ENCODE peak calls at places on chromosome 16, in four cellular contexts. S is H1, P is GM12878, K is K562. E is an unnamed sample.

GRCh38 chr16:9039208-9039607 is 52.2 kb upstream of the HAPSTR1 start:
- DNase-seq in S (no peak), P (no peak), K (no peak), E (no peak)

GRCh38 chr16:73143681-73144370 is 95.9 kb upstream of the ZFHX3 start:
- DNase-seq in S (no peak), P (no peak), K (no peak), E (no peak)

GRCh38 chr16:51538707-51539604 is 387.9 kb upstream of the SALL1 start:
- DNase-seq in S (no peak), P (no peak), K (no peak), E (peak)

GRCh38 chr16:27362570-27363245 is 39.3 kb upstream of the IL21R start:
- DNase-seq in S (no peak), P (no peak), K (no peak), E (no peak)

GRCh38 chr16:23476289-23476688 is 23.3 kb upstream of the COG7 start:
- DNase-seq in S (no peak), P (no peak), K (no peak), E (no peak)

GRCh38 chr16:27253526-27253930 is 15.0 kb downstream of the NSMCE1 start:
- DNase-seq in S (no peak), P (no peak), K (peak), E (no peak)

GRCh38 chr16:28182183-28182582 is 29.6 kb downstream of the XPO6 start:
- DNase-seq in S (no peak), P (no peak), K (no peak), E (no peak)

GRCh38 chr16:88405325-88406060 is 22.7 kb downstream of the ZNF469 start:
- DNase-seq in S (no peak), P (no peak), K (no peak), E (peak)

GRCh38 chr16:81431554-81432353 is 12.9 kb upstream of the CMIP start:
- DNase-seq in S (no peak), P (no peak), K (no peak), E (no peak)

GRCh38 chr16:47057631-47057996 is 84.1 kb upstream of the DNAJA2 start:
- DNase-seq in S (no peak), P (no peak), K (no peak), E (no peak)

GRCh38 chr16:28990375-28991040 is 5.7 kb downstream of the LAT start:
- DNase-seq in S (no peak), P (no peak), K (no peak), E (no peak)

GRCh38 chr16:83791916-83792315 is 15.9 kb upstream of the HSBP1 start:
- DNase-seq in S (no peak), P (no peak), K (no peak), E (no peak)

GRCh38 chr16:27109666-27110523 is 43.2 kb downstream of the C16orf82 start:
- DNase-seq in S (peak), P (no peak), K (peak), E (peak)

GRCh38 chr16:50309527-50310307 is 43.4 kb downstream of the ADCY7 start:
- DNase-seq in S (no peak), P (no peak), K (no peak), E (peak)

GRCh38 chr16:10614685-10615084 is 34.3 kb upstream of the EMP2 start:
- DNase-seq in S (no peak), P (no peak), K (no peak), E (no peak)

GRCh38 chr16:64626771-64627170 is 495.1 kb downstream of the CDH11 start:
- DNase-seq in S (no peak), P (no peak), K (no peak), E (no peak)

GRCh38 chr16:75794426-75794825 is 68.1 kb upstream of the CPHXL start:
- DNase-seq in S (no peak), P (no peak), K (no peak), E (no peak)

GRCh38 chr16:75792781-75793180 is 66.5 kb upstream of the CPHXL start:
- DNase-seq in S (no peak), P (no peak), K (no peak), E (no peak)

GRCh38 chr16:75787421-75787820 is 61.1 kb upstream of the CPHXL start:
- DNase-seq in S (no peak), P (no peak), K (no peak), E (no peak)

DNA sequence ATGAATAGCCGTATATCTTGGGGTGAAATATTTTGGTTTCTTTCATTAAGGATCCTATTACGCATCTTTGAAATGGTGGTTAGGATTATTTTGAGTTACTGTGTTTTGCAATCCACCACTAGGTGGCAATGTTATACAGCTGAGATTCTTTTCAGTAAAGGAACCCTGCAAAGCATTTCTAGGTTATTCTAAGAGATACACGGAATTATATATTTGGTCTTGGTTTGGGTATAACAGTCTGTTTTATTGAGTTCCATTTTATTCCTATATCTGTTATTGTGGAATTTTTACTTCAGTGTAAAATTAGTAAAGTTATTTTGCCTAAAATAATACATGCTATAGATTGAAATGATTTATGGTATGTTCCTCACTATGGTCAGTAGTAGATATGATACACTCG is 62.9 kb upstream of the CPHXL start:
- DNase-seq in S (no peak), P (no peak), K (peak), E (peak)
- TF ChIP-seq NRF1 in S (no peak), P (no peak), K (no peak), E (no peak)

DNA sequence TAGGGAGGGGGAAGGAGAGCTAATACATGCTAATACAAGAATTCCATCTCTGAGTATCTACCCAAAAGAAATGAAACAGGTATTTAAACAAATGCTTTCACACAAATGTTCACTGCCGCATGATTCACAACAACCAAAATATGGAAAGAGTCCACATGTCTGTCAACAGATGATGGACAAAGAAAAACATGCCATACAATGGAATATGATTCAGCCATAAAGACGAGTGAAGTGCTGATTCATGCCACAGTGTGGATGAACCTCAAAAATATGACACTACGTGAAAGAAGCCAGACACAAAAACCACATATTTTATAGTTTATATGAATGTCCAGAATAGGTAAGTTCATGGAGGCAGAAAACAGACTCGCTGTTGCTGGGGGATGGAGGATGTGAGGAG is 321.4 kb downstream of the FOXL1 start:
- DNase-seq in S (no peak), P (no peak), K (no peak), E (no peak)
- TF ChIP-seq YY1 in S (no peak), P (no peak), K (no peak), E (no peak)

GRCh38 chr16:1470543-1471251 is 4.1 kb downstream of the CLCN7 start:
- DNase-seq in S (peak), P (no peak), K (peak), E (no peak)
- TF ChIP-seq NRF1 in S (no peak), P (no peak), K (no peak), E (no peak)

GRCh38 chr16:17497648-17498047 is 26.9 kb upstream of the XYLT1 start:
- DNase-seq in S (no peak), P (no peak), K (no peak), E (no peak)
- TF ChIP-seq YY1 in S (no peak), P (no peak), K (no peak), E (no peak)

E was measured in SK-N-SH.